ENCODE peak calls at places on chromosomes 12 and 14, in six cellular contexts. One of them, this sample, is unnamed.

GRCh38 chr12:50218386-50218785 is 51.2 kb upstream of the CERS5 start:
- DNase-seq in right atrium auricular region: no peak
- DNase-seq in PC-9: peak
- DNase-seq in GM23248: peak
- DNase-seq in lower lobe of right lung: no peak
- DNase-seq in esophagus muscularis mucosa: no peak
- DNase-seq in this sample: no peak

GRCh38 chr12:82833461-82833860 is 146.8 kb downstream of the TMTC2 start:
- DNase-seq in PC-9: no peak
- DNase-seq in right atrium auricular region: no peak
- DNase-seq in esophagus muscularis mucosa: no peak
- DNase-seq in GM23248: peak
- DNase-seq in lower lobe of right lung: no peak
- DNase-seq in this sample: no peak

GRCh38 chr12:41605528-41606295 is 417.6 kb downstream of the PDZRN4 start:
- DNase-seq in right atrium auricular region: no peak
- DNase-seq in PC-9: no peak
- DNase-seq in esophagus muscularis mucosa: no peak
- DNase-seq in lower lobe of right lung: no peak
- DNase-seq in GM23248: no peak
- DNase-seq in this sample: no peak

GRCh38 chr14:97603201-97603600 is 806.0 kb downstream of the VRK1 start:
- DNase-seq in PC-9: no peak
- DNase-seq in esophagus muscularis mucosa: peak
- DNase-seq in GM23248: no peak
- DNase-seq in lower lobe of right lung: no peak
- DNase-seq in right atrium auricular region: no peak
- DNase-seq in this sample: no peak

GRCh38 chr14:92688434-92689375 is 59.7 kb downstream of the LGMN start:
- DNase-seq in esophagus muscularis mucosa: no peak
- DNase-seq in GM23248: no peak
- DNase-seq in PC-9: no peak
- DNase-seq in lower lobe of right lung: no peak
- DNase-seq in right atrium auricular region: no peak
- DNase-seq in this sample: no peak

GRCh38 chr14:101721951-101722661 is 39.4 kb upstream of the PPP2R5C start:
- DNase-seq in PC-9: peak
- DNase-seq in right atrium auricular region: peak
- DNase-seq in lower lobe of right lung: no peak
- DNase-seq in GM23248: peak
- DNase-seq in esophagus muscularis mucosa: peak
- DNase-seq in this sample: no peak

GRCh38 chr14:53156238-53156637 is 3.1 kb upstream of the DDHD1 start:
- DNase-seq in PC-9: no peak
- DNase-seq in right atrium auricular region: no peak
- DNase-seq in GM23248: no peak
- DNase-seq in lower lobe of right lung: no peak
- DNase-seq in esophagus muscularis mucosa: no peak
- DNase-seq in this sample: no peak

GRCh38 chr12:10027311-10028099 is 3.0 kb upstream of the CLEC9A start:
- DNase-seq in lower lobe of right lung: no peak
- DNase-seq in GM23248: peak
- DNase-seq in right atrium auricular region: no peak
- DNase-seq in PC-9: no peak
- DNase-seq in esophagus muscularis mucosa: no peak
- DNase-seq in this sample: no peak

GRCh38 chr14:68012861-68013260 is 193.3 kb downstream of the RAD51B start:
- DNase-seq in PC-9: no peak
- DNase-seq in esophagus muscularis mucosa: no peak
- DNase-seq in GM23248: no peak
- DNase-seq in lower lobe of right lung: no peak
- DNase-seq in right atrium auricular region: no peak
- DNase-seq in this sample: no peak

GRCh38 chr12:54201001-54201794 is 12.4 kb upstream of the SMUG1 start:
- DNase-seq in esophagus muscularis mucosa: no peak
- DNase-seq in PC-9: peak
- DNase-seq in right atrium auricular region: no peak
- DNase-seq in GM23248: peak
- DNase-seq in lower lobe of right lung: peak
- DNase-seq in this sample: peak

GRCh38 chr12:5479761-5480160 is 47.9 kb downstream of the NTF3 start:
- DNase-seq in right atrium auricular region: no peak
- DNase-seq in PC-9: no peak
- DNase-seq in GM23248: no peak
- DNase-seq in esophagus muscularis mucosa: no peak
- DNase-seq in lower lobe of right lung: no peak
- DNase-seq in this sample: no peak

GRCh38 chr14:59248170-59248569 is 59.7 kb downstream of the DAAM1 start:
- DNase-seq in GM23248: no peak
- DNase-seq in right atrium auricular region: no peak
- DNase-seq in PC-9: no peak
- DNase-seq in lower lobe of right lung: no peak
- DNase-seq in esophagus muscularis mucosa: no peak
- DNase-seq in this sample: no peak

GRCh38 chr14:23654231-23654630 is 18.1 kb downstream of the DHRS2 start:
- DNase-seq in esophagus muscularis mucosa: no peak
- DNase-seq in right atrium auricular region: no peak
- DNase-seq in lower lobe of right lung: no peak
- DNase-seq in PC-9: no peak
- DNase-seq in GM23248: no peak
- DNase-seq in this sample: no peak

GRCh38 chr14:68284834-68285233 is 465.3 kb downstream of the RAD51B start:
- DNase-seq in right atrium auricular region: no peak
- DNase-seq in esophagus muscularis mucosa: no peak
- DNase-seq in lower lobe of right lung: no peak
- DNase-seq in GM23248: no peak
- DNase-seq in PC-9: no peak
- DNase-seq in this sample: no peak

GRCh38 chr14:68843471-68844209 is 50.8 kb upstream of the ZFP36L1 start:
- DNase-seq in right atrium auricular region: peak
- DNase-seq in lower lobe of right lung: peak
- DNase-seq in esophagus muscularis mucosa: peak
- DNase-seq in PC-9: no peak
- DNase-seq in GM23248: peak
- DNase-seq in this sample: peak

GRCh38 chr12:132308311-132309161 is 20.9 kb downstream of the GALNT9 start:
- DNase-seq in esophagus muscularis mucosa: no peak
- DNase-seq in PC-9: no peak
- DNase-seq in GM23248: no peak
- DNase-seq in lower lobe of right lung: peak
- DNase-seq in right atrium auricular region: no peak
- DNase-seq in this sample: no peak

GRCh38 chr12:9745191-9745590 is 12.3 kb upstream of the CLECL1 start:
- DNase-seq in esophagus muscularis mucosa: no peak
- DNase-seq in lower lobe of right lung: no peak
- DNase-seq in PC-9: no peak
- DNase-seq in right atrium auricular region: no peak
- DNase-seq in GM23248: no peak
- DNase-seq in this sample: no peak

GRCh38 chr14:98189521-98189920 is 1082.5 kb downstream of the BCL11B start:
- DNase-seq in lower lobe of right lung: no peak
- DNase-seq in right atrium auricular region: no peak
- DNase-seq in esophagus muscularis mucosa: no peak
- DNase-seq in GM23248: no peak
- DNase-seq in PC-9: no peak
- DNase-seq in this sample: no peak

GRCh38 chr12:131003036-131003435 is 49.3 kb downstream of the ADGRD1 start:
- DNase-seq in lower lobe of right lung: no peak
- DNase-seq in PC-9: no peak
- DNase-seq in esophagus muscularis mucosa: no peak
- DNase-seq in GM23248: no peak
- DNase-seq in right atrium auricular region: no peak
- DNase-seq in this sample: no peak

GRCh38 chr12:52655720-52656124 is 3.7 kb upstream of the KRT2 start:
- DNase-seq in lower lobe of right lung: peak
- DNase-seq in PC-9: peak
- DNase-seq in GM23248: no peak
- DNase-seq in esophagus muscularis mucosa: no peak
- DNase-seq in right atrium auricular region: peak
- DNase-seq in this sample: no peak

GRCh38 chr14:93792391-93792790 is 4.1 kb upstream of the PRIMA1 start:
- DNase-seq in PC-9: no peak
- DNase-seq in esophagus muscularis mucosa: no peak
- DNase-seq in right atrium auricular region: no peak
- DNase-seq in lower lobe of right lung: no peak
- DNase-seq in GM23248: no peak
- DNase-seq in this sample: no peak

GRCh38 chr12:111068281-111068680 is 147.9 kb upstream of the MYL2 start:
- DNase-seq in GM23248: no peak
- DNase-seq in PC-9: no peak
- DNase-seq in esophagus muscularis mucosa: no peak
- DNase-seq in lower lobe of right lung: no peak
- DNase-seq in right atrium auricular region: no peak
- DNase-seq in this sample: no peak

GRCh38 chr14:103124501-103125001 is 1.3 kb downstream of the TNFAIP2 start:
- DNase-seq in GM23248: no peak
- DNase-seq in lower lobe of right lung: no peak
- DNase-seq in PC-9: no peak
- DNase-seq in right atrium auricular region: no peak
- DNase-seq in esophagus muscularis mucosa: no peak
- DNase-seq in this sample: no peak

GRCh38 chr14:93148979-93149378 is 33.3 kb upstream of the ITPK1 start:
- DNase-seq in lower lobe of right lung: no peak
- DNase-seq in right atrium auricular region: no peak
- DNase-seq in GM23248: no peak
- DNase-seq in esophagus muscularis mucosa: no peak
- DNase-seq in PC-9: no peak
- DNase-seq in this sample: peak

GRCh38 chr12:6272300-6273208 is 37.9 kb upstream of the PLEKHG6 start:
- DNase-seq in GM23248: no peak
- DNase-seq in right atrium auricular region: no peak
- DNase-seq in esophagus muscularis mucosa: no peak
- DNase-seq in PC-9: peak
- DNase-seq in lower lobe of right lung: peak
- DNase-seq in this sample: no peak

GRCh38 chr12:32125455-32126084 is 18.9 kb downstream of the BICD1 start:
- DNase-seq in lower lobe of right lung: no peak
- DNase-seq in right atrium auricular region: no peak
- DNase-seq in PC-9: peak
- DNase-seq in esophagus muscularis mucosa: no peak
- DNase-seq in GM23248: no peak
- DNase-seq in this sample: no peak

GRCh38 chr14:64671591-64671990 is 32.6 kb upstream of the PLEKHG3 start:
- DNase-seq in GM23248: peak
- DNase-seq in right atrium auricular region: no peak
- DNase-seq in PC-9: peak
- DNase-seq in lower lobe of right lung: no peak
- DNase-seq in esophagus muscularis mucosa: no peak
- DNase-seq in this sample: no peak

GRCh38 chr14:49483266-49483665 is 102.9 kb downstream of the RPS29 start:
- DNase-seq in PC-9: no peak
- DNase-seq in lower lobe of right lung: no peak
- DNase-seq in GM23248: no peak
- DNase-seq in right atrium auricular region: no peak
- DNase-seq in esophagus muscularis mucosa: no peak
- DNase-seq in this sample: no peak

GRCh38 chr14:51507556-51508511 is 143.9 kb upstream of the FRMD6 start:
- DNase-seq in esophagus muscularis mucosa: no peak
- DNase-seq in PC-9: no peak
- DNase-seq in right atrium auricular region: no peak
- DNase-seq in GM23248: peak
- DNase-seq in lower lobe of right lung: no peak
- DNase-seq in this sample: peak

DNA sequence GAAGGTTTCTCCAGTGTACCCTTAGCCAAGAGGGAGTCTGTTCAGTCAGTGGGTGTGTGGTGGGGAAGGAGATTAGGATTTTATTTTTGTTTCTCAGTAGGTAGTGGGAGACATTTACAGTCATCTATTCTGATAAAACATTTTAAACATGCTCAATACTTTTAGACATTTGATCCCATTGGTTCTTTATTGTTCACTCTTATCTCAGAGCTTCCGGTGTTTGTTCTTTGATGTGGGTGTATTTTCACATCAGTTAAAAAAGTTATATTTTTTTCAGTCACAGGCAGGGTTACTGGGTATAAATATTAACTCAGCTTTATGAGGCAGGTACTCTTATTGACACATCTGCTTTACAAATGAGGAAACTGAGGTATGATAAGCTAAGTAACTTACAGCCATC is 43.3 kb upstream of the LRRK2 start:
- DNase-seq in esophagus muscularis mucosa: no peak
- DNase-seq in GM23248: no peak
- DNase-seq in PC-9: no peak
- DNase-seq in lower lobe of right lung: no peak
- DNase-seq in right atrium auricular region: no peak
- DNase-seq in this sample: no peak
- H3K27ac ChIP-seq in esophagus muscularis mucosa: no peak
- H3K27ac ChIP-seq in GM23248: no peak
- H3K27ac ChIP-seq in PC-9: no peak
- H3K27ac ChIP-seq in lower lobe of right lung: no peak
- H3K27ac ChIP-seq in right atrium auricular region: no peak
- H3K27ac ChIP-seq in this sample: no peak

GRCh38 chr14:77302926-77303325 is 17.8 kb downstream of the POMT2 start:
- DNase-seq in PC-9: peak
- DNase-seq in lower lobe of right lung: no peak
- DNase-seq in right atrium auricular region: no peak
- DNase-seq in esophagus muscularis mucosa: no peak
- DNase-seq in GM23248: peak
- DNase-seq in this sample: no peak
- H3K27ac ChIP-seq in PC-9: peak
- H3K27ac ChIP-seq in lower lobe of right lung: no peak
- H3K27ac ChIP-seq in right atrium auricular region: no peak
- H3K27ac ChIP-seq in esophagus muscularis mucosa: no peak
- H3K27ac ChIP-seq in GM23248: peak
- H3K27ac ChIP-seq in this sample: no peak

GRCh38 chr12:120801146-120801545 is 75.5 kb downstream of the ACADS start:
- DNase-seq in right atrium auricular region: no peak
- DNase-seq in GM23248: no peak
- DNase-seq in PC-9: peak
- DNase-seq in lower lobe of right lung: no peak
- DNase-seq in esophagus muscularis mucosa: no peak
- DNase-seq in this sample: no peak

GRCh38 chr12:120798696-120799095 is 73.1 kb downstream of the ACADS start:
- DNase-seq in PC-9: no peak
- DNase-seq in lower lobe of right lung: no peak
- DNase-seq in right atrium auricular region: no peak
- DNase-seq in GM23248: no peak
- DNase-seq in esophagus muscularis mucosa: no peak
- DNase-seq in this sample: no peak

GRCh38 chr12:120797677-120798642 is 72.3 kb downstream of the ACADS start:
- DNase-seq in right atrium auricular region: no peak
- DNase-seq in PC-9: no peak
- DNase-seq in lower lobe of right lung: no peak
- DNase-seq in esophagus muscularis mucosa: no peak
- DNase-seq in GM23248: no peak
- DNase-seq in this sample: no peak

GRCh38 chr12:120800665-120801064 is 75.0 kb downstream of the ACADS start:
- DNase-seq in lower lobe of right lung: no peak
- DNase-seq in right atrium auricular region: no peak
- DNase-seq in esophagus muscularis mucosa: no peak
- DNase-seq in GM23248: no peak
- DNase-seq in PC-9: no peak
- DNase-seq in this sample: no peak

GRCh38 chr12:120799417-120800045 is 73.9 kb downstream of the ACADS start:
- DNase-seq in PC-9: no peak
- DNase-seq in GM23248: no peak
- DNase-seq in esophagus muscularis mucosa: no peak
- DNase-seq in right atrium auricular region: no peak
- DNase-seq in lower lobe of right lung: no peak
- DNase-seq in this sample: no peak
- H3K27ac ChIP-seq in PC-9: no peak
- H3K27ac ChIP-seq in GM23248: no peak
- H3K27ac ChIP-seq in esophagus muscularis mucosa: no peak
- H3K27ac ChIP-seq in right atrium auricular region: no peak
- H3K27ac ChIP-seq in lower lobe of right lung: no peak
- H3K27ac ChIP-seq in this sample: no peak

GRCh38 chr12:120145164-120145563 is 28.6 kb upstream of the RAB35 start:
- DNase-seq in GM23248: no peak
- DNase-seq in PC-9: no peak
- DNase-seq in lower lobe of right lung: no peak
- DNase-seq in right atrium auricular region: no peak
- DNase-seq in esophagus muscularis mucosa: no peak
- DNase-seq in this sample: no peak
- H3K27ac ChIP-seq in GM23248: no peak
- H3K27ac ChIP-seq in PC-9: no peak
- H3K27ac ChIP-seq in lower lobe of right lung: no peak
- H3K27ac ChIP-seq in right atrium auricular region: no peak
- H3K27ac ChIP-seq in esophagus muscularis mucosa: no peak
- H3K27ac ChIP-seq in this sample: no peak

This sample was measured in testis.